ENCODE peak calls at places on chromosome 21, in seven cellular contexts. U, Z, C, A, Q, I and B are unnamed samples.

GRCh38 chr21:46664316-46664995 is 29.0 kb downstream of the PRMT2 start:
- DNase-seq in U (no peak), Z (no peak), C (no peak), A (no peak), Q (no peak), I (no peak), B (no peak)

GRCh38 chr21:26769613-26770188 is 75.5 kb downstream of the ADAMTS1 start:
- DNase-seq in U (no peak), Z (no peak), C (peak; percentile 63), A (peak; percentile 61), Q (no peak), I (no peak), B (no peak)

GRCh38 chr21:45032332-45032731 is 42.0 kb upstream of the ADARB1 start:
- DNase-seq in U (no peak), Z (no peak), C (no peak), A (no peak), Q (no peak), I (no peak), B (no peak)

GRCh38 chr21:34530264-34530663 is 18.3 kb upstream of the KCNE1 start:
- DNase-seq in U (no peak), Z (no peak), C (no peak), A (peak; percentile 89), Q (no peak), I (no peak), B (no peak)

GRCh38 chr21:34801519-34802132 is 132.8 kb downstream of the CLIC6 start:
- DNase-seq in U (no peak), Z (no peak), C (peak; percentile 30), A (no peak), Q (no peak), I (peak; percentile 8), B (no peak)

GRCh38 chr21:26137379-26138060 is 33.0 kb downstream of the APP start:
- DNase-seq in U (no peak), Z (no peak), C (peak; percentile 43), A (peak; percentile 35), Q (no peak), I (no peak), B (no peak)

GRCh38 chr21:36297938-36298572 is 21.9 kb upstream of the MORC3 start:
- DNase-seq in U (no peak), Z (peak; percentile 61), C (peak; percentile 74), A (no peak), Q (peak; percentile 80), I (peak; percentile 49), B (peak; percentile 88)

GRCh38 chr21:43834146-43834905 is 30.7 kb upstream of the AGPAT3 start:
- DNase-seq in U (no peak), Z (no peak), C (no peak), A (no peak), Q (no peak), I (no peak), B (no peak)

GRCh38 chr21:41283211-41283818 is 33.3 kb upstream of the FAM3B start:
- DNase-seq in U (peak; percentile 55), Z (no peak), C (peak; percentile 90), A (peak; percentile 75), Q (peak; percentile 52), I (peak; percentile 49), B (peak; percentile 61)

GRCh38 chr21:36847189-36847588 is 119.3 kb downstream of the HLCS start:
- DNase-seq in U (no peak), Z (no peak), C (peak; percentile 89), A (peak; percentile 82), Q (no peak), I (no peak), B (no peak)

GRCh38 chr21:16468191-16468590 is 738.4 kb downstream of the USP25 start:
- DNase-seq in U (no peak), Z (no peak), C (peak; percentile 51), A (no peak), Q (no peak), I (no peak), B (no peak)

GRCh38 chr21:26715878-26716506 is 129.2 kb downstream of the ADAMTS1 start:
- DNase-seq in U (peak; percentile 49), Z (no peak), C (peak; percentile 80), A (peak; percentile 31), Q (peak; percentile 41), I (no peak), B (no peak)

GRCh38 chr21:44337941-44338895 is 972 bp downstream of the CFAP410 start:
- DNase-seq in U (peak; percentile 53), Z (no peak), C (peak; percentile 66), A (peak; percentile 47), Q (peak; percentile 64), I (peak; percentile 50), B (no peak)